ENCODE peak calls at places on chromosome 17, in ten cellular contexts. O is T follicular helper cell, F is cardiac muscle cell, X is HEK293T, Y is NCI-H1092 treated with DMSO at 0.1 percent for 48 hours, W is thyroid gland, P is nucleus accumbens, D is NCI-H345, H is kidney tubule cell, Q is amniotic stem cell. C is an unnamed sample.

GRCh38 chr17:79317916-79318315 is 243.3 kb downstream of the ENGASE start:
- DNase-seq in O (no peak), F (no peak), X (no peak), Y (no peak), W (no peak), P (no peak), D (no peak), H (no peak), Q (no peak), C (no peak)

GRCh38 chr17:64773836-64774761 is 112.0 kb upstream of the SMURF2 start:
- DNase-seq in O (no peak), F (peak), X (peak), Y (no peak), W (peak), P (no peak), D (peak), H (peak), Q (no peak), C (peak)

GRCh38 chr17:8941520-8941919 is 24.0 kb downstream of the PIK3R5 start:
- DNase-seq in O (no peak), F (no peak), X (no peak), Y (no peak), W (no peak), P (no peak), D (no peak), H (no peak), Q (no peak), C (no peak)

GRCh38 chr17:2062571-2063183 is 7.8 kb downstream of the HIC1 start:
- DNase-seq in O (no peak), F (peak), X (no peak), Y (no peak), W (no peak), P (no peak), D (no peak), H (no peak), Q (no peak), C (no peak)

GRCh38 chr17:27038676-27039075 is 255.2 kb upstream of the WSB1 start:
- DNase-seq in O (no peak), F (no peak), X (peak), Y (no peak), W (no peak), P (no peak), D (no peak), H (no peak), Q (no peak), C (no peak)

GRCh38 chr17:40018211-40019121 is 3.2 kb downstream of the CSF3 start:
- DNase-seq in O (no peak), F (peak), X (no peak), Y (peak), W (no peak), P (no peak), D (no peak), H (no peak), Q (no peak), C (no peak)

GRCh38 chr17:45653616-45654015 is 130.5 kb upstream of the CRHR1 start:
- DNase-seq in O (no peak), F (no peak), X (no peak), Y (no peak), W (no peak), P (no peak), D (no peak), H (no peak), Q (no peak), C (no peak)

GRCh38 chr17:6476061-6476833 is 32.0 kb downstream of the PIMREG start:
- DNase-seq in O (no peak), F (no peak), X (no peak), Y (no peak), W (no peak), P (no peak), D (no peak), H (no peak), Q (no peak), C (no peak)

GRCh38 chr17:73025041-73025440 is 67.4 kb downstream of the SLC39A11 start:
- DNase-seq in O (no peak), F (no peak), X (no peak), Y (no peak), W (peak), P (no peak), D (no peak), H (no peak), Q (no peak), C (no peak)

GRCh38 chr17:29504711-29505110 is 62.1 kb downstream of the ABHD15 start:
- DNase-seq in O (no peak), F (peak), X (no peak), Y (no peak), W (no peak), P (no peak), D (no peak), H (no peak), Q (no peak), C (no peak)

GRCh38 chr17:17021194-17021863 is 20.9 kb upstream of the MPRIP start:
- DNase-seq in O (no peak), F (peak), X (no peak), Y (no peak), W (peak), P (no peak), D (no peak), H (no peak), Q (no peak), C (no peak)

GRCh38 chr17:67052720-67053437 is 8.5 kb downstream of the CACNG1 start:
- DNase-seq in O (no peak), F (no peak), X (no peak), Y (no peak), W (no peak), P (no peak), D (no peak), H (no peak), Q (no peak), C (no peak)

GRCh38 chr17:50681260-50682200 is 26.2 kb downstream of the ANKRD40 start:
- DNase-seq in O (no peak), F (peak), X (peak), Y (peak), W (peak), P (no peak), D (peak), H (peak), Q (peak), C (peak)

GRCh38 chr17:14321476-14321949 is 20.6 kb downstream of the HS3ST3B1 start:
- DNase-seq in O (no peak), F (no peak), X (no peak), Y (no peak), W (no peak), P (no peak), D (no peak), H (no peak), Q (no peak), C (no peak)